ENCODE peak calls at places on chromosomes 13 and 19, in seven cellular contexts. G, P, J, I, D, L and A are unnamed samples.

GRCh38 chr13:72180253-72180952 is 313.4 kb upstream of the DACH1 start:
- DNase-seq in G (no peak), P (no peak), J (peak; percentile 53), I (no peak), D (no peak), L (no peak), A (no peak)

GRCh38 chr19:15313649-15314279 is 18.6 kb downstream of the BRD4 start:
- DNase-seq in G (peak; percentile 14), P (no peak), J (no peak), I (no peak), D (no peak), L (no peak), A (no peak)

GRCh38 chr13:34863360-34864135 is 78.5 kb upstream of the NBEA start:
- DNase-seq in G (no peak), P (peak; percentile 27), J (no peak), I (no peak), D (no peak), L (no peak), A (no peak)

GRCh38 chr13:95710313-95710712 is 33.4 kb downstream of the DNAJC3 start:
- DNase-seq in G (no peak), P (peak; percentile 33), J (no peak), I (no peak), D (no peak), L (no peak), A (no peak)

GRCh38 chr19:50669319-50670101 is 20.3 kb downstream of the C19orf81 start:
- DNase-seq in G (no peak), P (peak; percentile 31), J (peak; percentile 71), I (no peak), D (no peak), L (peak; percentile 51), A (no peak)

GRCh38 chr19:57648336-57649003 is 15.5 kb downstream of the ZNF211 start:
- DNase-seq in G (no peak), P (no peak), J (no peak), I (no peak), D (no peak), L (no peak), A (no peak)

GRCh38 chr13:63409791-63410351 is 1994.2 kb upstream of the PCDH20 start:
- DNase-seq in G (no peak), P (no peak), J (no peak), I (no peak), D (no peak), L (no peak), A (no peak)

GRCh38 chr13:42474954-42475353 is 99.0 kb upstream of the TNFSF11 start:
- DNase-seq in G (no peak), P (peak; percentile 26), J (no peak), I (no peak), D (no peak), L (no peak), A (no peak)

GRCh38 chr19:32652893-32653625 is 21.9 kb downstream of the ANKRD27 start:
- DNase-seq in G (no peak), P (peak; percentile 53), J (no peak), I (peak; percentile 59), D (no peak), L (no peak), A (peak; percentile 60)

GRCh38 chr19:39351537-39352037 is 9.4 kb downstream of the SAMD4B start:
- DNase-seq in G (no peak), P (no peak), J (no peak), I (no peak), D (no peak), L (no peak), A (no peak)

GRCh38 chr13:45300190-45300985 is 40.6 kb downstream of the TPT1 start:
- DNase-seq in G (no peak), P (no peak), J (peak; percentile 64), I (no peak), D (no peak), L (no peak), A (no peak)

GRCh38 chr19:7987084-7987768 is 18.2 kb downstream of the ELAVL1 start:
- DNase-seq in G (no peak), P (no peak), J (no peak), I (no peak), D (no peak), L (no peak), A (no peak)

GRCh38 chr19:51070334-51070886 is 5.5 kb upstream of the KLK13 start:
- DNase-seq in G (no peak), P (no peak), J (no peak), I (no peak), D (no peak), L (no peak), A (no peak)

GRCh38 chr13:113670541-113670940 is 3.5 kb downstream of the GRK1 start:
- DNase-seq in G (no peak), P (no peak), J (peak; percentile 32), I (no peak), D (no peak), L (no peak), A (peak; percentile 12)

GRCh38 chr19:28602675-28603298 is 610.2 kb downstream of the UQCRFS1 start:
- DNase-seq in G (no peak), P (no peak), J (no peak), I (no peak), D (no peak), L (no peak), A (no peak)

GRCh38 chr19:31147234-31147633 is 202.0 kb downstream of the TSHZ3 start:
- DNase-seq in G (no peak), P (no peak), J (no peak), I (no peak), D (no peak), L (no peak), A (no peak)

GRCh38 chr19:41862445-41862986 is 2.5 kb downstream of the RPS19 start:
- DNase-seq in G (no peak), P (no peak), J (no peak), I (no peak), D (no peak), L (no peak), A (no peak)

GRCh38 chr19:51777570-51778460 is 16.8 kb downstream of the FPR2 start:
- DNase-seq in G (peak; percentile 74), P (peak; percentile 52), J (peak; percentile 81), I (peak; percentile 23), D (no peak), L (peak; percentile 44), A (peak; percentile 28)

GRCh38 chr19:2774083-2774679 is 8.9 kb downstream of the SGTA start:
- DNase-seq in G (no peak), P (no peak), J (no peak), I (no peak), D (no peak), L (no peak), A (no peak)

GRCh38 chr19:12821761-12822160 is 12.6 kb downstream of the RTBDN start:
- DNase-seq in G (no peak), P (no peak), J (no peak), I (no peak), D (no peak), L (no peak), A (no peak)

GRCh38 chr19:12828494-12828893 is 5.9 kb downstream of the RTBDN start:
- DNase-seq in G (no peak), P (no peak), J (peak; percentile 93), I (no peak), D (no peak), L (no peak), A (no peak)

DNA sequence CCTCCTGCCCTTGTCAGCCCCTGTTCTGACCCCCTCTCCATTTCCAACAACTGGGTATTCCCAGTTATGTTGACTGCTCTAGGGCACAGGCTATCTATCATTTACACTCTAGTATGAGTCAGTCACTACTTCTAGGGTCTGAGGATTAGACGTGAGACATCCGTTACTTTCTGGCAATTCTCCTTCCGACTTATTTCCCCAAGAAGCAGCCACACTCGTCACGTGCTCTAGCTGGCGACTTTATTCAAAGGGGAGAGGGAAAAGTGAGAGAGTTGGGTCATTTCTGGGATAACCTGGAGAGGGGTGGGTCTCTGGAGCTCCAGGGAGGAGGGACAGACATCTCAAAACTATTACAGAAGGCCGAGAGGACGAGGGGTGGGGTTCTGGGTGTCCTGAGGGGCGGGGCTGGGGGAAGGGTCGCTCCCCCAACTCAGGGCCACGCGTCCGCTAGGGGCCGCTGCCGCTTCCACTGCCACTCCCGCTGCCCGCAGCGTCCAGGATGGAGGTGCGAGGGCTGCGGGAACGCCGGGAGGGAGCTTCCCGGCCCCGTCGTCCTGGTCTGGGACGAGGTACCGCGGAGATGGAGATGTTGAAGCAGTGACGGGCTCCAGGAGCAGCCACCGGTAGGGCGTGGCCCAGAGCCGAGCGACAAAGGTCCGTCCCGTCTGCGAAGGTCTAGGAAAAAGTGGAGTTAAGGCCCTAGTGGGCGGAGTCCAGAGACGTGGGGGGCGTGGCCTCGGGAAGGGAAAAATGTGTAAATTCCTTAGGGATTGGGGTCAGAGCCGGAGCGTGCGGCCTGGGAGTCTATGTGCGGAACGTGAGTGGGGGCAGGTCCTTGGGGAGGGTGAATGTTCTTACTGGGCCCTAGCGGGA is 8.9 kb downstream of the RTBDN start:
- DNase-seq in G (no peak), P (peak; percentile 43), J (peak; percentile 97), I (no peak), D (no peak), L (peak; percentile 68), A (no peak)
- TF ChIP-seq CTCF in G (no peak), P (peak; percentile 39), J (peak; percentile 93), I (no peak), D (no peak), L (peak; percentile 68), A (peak; percentile 45)

GRCh38 chr13:29319451-29319850 is 276.0 kb downstream of the SLC7A1 start:
- DNase-seq in G (no peak), P (no peak), J (peak; percentile 80), I (no peak), D (no peak), L (peak; percentile 2), A (no peak)
- TF ChIP-seq CTCF in G (no peak), P (no peak), J (peak; percentile 71), I (no peak), D (no peak), L (no peak), A (no peak)

GRCh38 chr19:4660181-4660791 is 9.9 kb downstream of the MYDGF start:
- DNase-seq in G (no peak), P (peak; percentile 29), J (peak; percentile 92), I (no peak), D (no peak), L (no peak), A (no peak)
- TF ChIP-seq CTCF in G (no peak), P (peak; percentile 11), J (peak; percentile 67), I (peak; percentile 13), D (no peak), L (no peak), A (no peak)

DNA sequence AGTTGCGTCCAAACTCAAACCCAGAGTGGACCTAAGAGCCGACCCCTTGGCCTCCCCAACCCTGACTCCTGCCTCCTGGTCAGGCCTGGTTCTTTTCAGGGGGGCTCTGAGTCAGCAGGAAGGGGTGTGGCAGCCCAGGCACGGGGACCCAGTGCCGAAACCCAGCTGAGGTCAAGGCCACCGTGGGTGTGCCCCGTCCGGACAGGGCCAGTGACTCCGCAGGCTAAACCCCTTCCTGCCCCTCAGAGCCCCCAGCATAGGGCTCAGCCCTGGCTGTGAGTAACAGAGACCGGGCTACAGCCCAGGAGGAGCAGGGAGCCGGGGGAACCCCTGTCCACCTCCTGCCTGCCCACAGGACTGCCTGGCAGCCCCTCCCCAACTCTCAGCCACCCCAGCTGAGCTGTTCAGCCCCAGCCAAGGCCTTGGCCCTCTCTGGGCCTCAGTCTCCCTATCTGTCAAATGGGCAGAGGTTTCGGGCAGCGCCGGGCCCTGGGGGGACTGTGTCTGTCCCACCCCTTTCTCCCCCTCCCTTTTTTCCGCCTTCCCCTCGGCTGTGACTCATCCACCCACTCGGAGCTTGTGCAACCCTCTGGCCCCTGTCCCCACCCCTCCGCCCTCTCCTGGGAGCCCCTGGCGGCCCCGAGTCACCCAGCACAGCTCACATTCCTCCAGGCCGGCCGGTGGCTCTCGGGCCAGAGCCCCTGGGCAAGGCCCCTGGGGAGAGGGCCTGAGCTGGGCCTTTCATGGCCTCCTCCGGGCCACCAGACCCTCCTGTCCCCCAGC is 8.6 kb downstream of the ZBTB7A start:
- DNase-seq in G (peak; percentile 96), P (peak; percentile 64), J (no peak), I (peak; percentile 87), D (peak; percentile 84), L (no peak), A (no peak)
- TF ChIP-seq CTCF in G (no peak), P (peak; percentile 7), J (no peak), I (no peak), D (peak; percentile 20), L (no peak), A (no peak)